ENCODE peak calls at places on chromosomes 7 and 10, in four cellular contexts. M is T-helper 2 cell; L is stimulated activated naive CD8-positive, alpha-beta T cell treated with anti-CD3 and anti-CD28 coated beads, Interleukin-15, Interleukin-2, amounts not matched to agents 100 U/mL and 50 U/mL, for 24 hours; C is activated CD4-positive, alpha-beta T cell treated with anti-CD3 and anti-CD28 coated beads for 24 hours. R is an unnamed sample.

GRCh38 chr10:33363112-33363511 is 28.6 kb upstream of the NRP1 start:
- DNase-seq in M (no peak), L (no peak), C (no peak), R (no peak)

GRCh38 chr10:127142141-127142540 is 54.2 kb downstream of the INSYN2A start:
- DNase-seq in C (no peak), L (no peak), M (no peak), R (no peak)

GRCh38 chr10:111114931-111115500 is 38.2 kb downstream of the ADRA2A start:
- DNase-seq in L (no peak), C (no peak), M (no peak), R (no peak)

GRCh38 chr7:84633-85020 is 107.7 kb upstream of the FAM20C start:
- DNase-seq in C (no peak), L (no peak), M (no peak), R (no peak)

GRCh38 chr7:849145-849544 is 16.9 kb downstream of the SUN1 start:
- DNase-seq in L (no peak), C (no peak), M (no peak), R (no peak)

GRCh38 chr10:16673443-16673842 is 143.8 kb downstream of the RSU1 start:
- DNase-seq in L (no peak), M (no peak), C (no peak), R (peak)

GRCh38 chr10:110067960-110068770 is 60.4 kb downstream of the ADD3 start:
- DNase-seq in M (peak), L (peak), C (no peak), R (no peak)

GRCh38 chr10:48243487-48243886 is 31.0 kb downstream of the FRMPD2 start:
- DNase-seq in L (no peak), C (no peak), M (no peak), R (no peak)

GRCh38 chr10:108615576-108616320 is 1307.6 kb downstream of the XPNPEP1 start:
- DNase-seq in C (no peak), L (no peak), M (no peak), R (no peak)

GRCh38 chr10:26448292-26448691 is 10.2 kb downstream of the APBB1IP start:
- DNase-seq in C (no peak), L (no peak), M (no peak), R (no peak)